ENCODE peak calls at places on chromosomes 3 and 15, in six cellular contexts. P, Z, S, Y, O and Q are unnamed samples.

GRCh38 chr3:64796597-64796996 is 108.8 kb upstream of the ADAMTS9 start:
- DNase-seq in P (no peak), Z (no peak), S (no peak), Y (peak), O (no peak), Q (no peak)

GRCh38 chr3:141277451-141277850 is 45.8 kb downstream of the PXYLP1 start:
- DNase-seq in P (no peak), Z (no peak), S (no peak), Y (no peak), O (no peak), Q (no peak)

GRCh38 chr3:163916596-163917560 is 1161.4 kb downstream of the SI start:
- DNase-seq in P (peak), Z (no peak), S (no peak), Y (no peak), O (no peak), Q (no peak)

GRCh38 chr3:165643433-165643824 is 193.8 kb downstream of the BCHE start:
- DNase-seq in P (peak), Z (no peak), S (no peak), Y (no peak), O (peak), Q (no peak)

GRCh38 chr15:28021281-28022039 is 77.7 kb downstream of the OCA2 start:
- DNase-seq in P (peak), Z (no peak), S (peak), Y (peak), O (peak), Q (no peak)

GRCh38 chr3:155730843-155731242 is 14.0 kb downstream of the PLCH1 start:
- DNase-seq in P (no peak), Z (no peak), S (no peak), Y (no peak), O (no peak), Q (no peak)

GRCh38 chr15:52529289-52529929 is 729 bp upstream of the MYO5A start:
- DNase-seq in P (peak), Z (no peak), S (no peak), Y (no peak), O (no peak), Q (no peak)

GRCh38 chr3:104066658-104067057 is 1300.1 kb upstream of the ALCAM start:
- DNase-seq in P (no peak), Z (no peak), S (no peak), Y (peak), O (peak), Q (no peak)

GRCh38 chr3:170784406-170784805 is 85.6 kb downstream of the RPL22L1 start:
- DNase-seq in P (no peak), Z (no peak), S (no peak), Y (no peak), O (no peak), Q (no peak)

GRCh38 chr3:135927170-135927569 is 38.4 kb upstream of the PPP2R3A start:
- DNase-seq in P (no peak), Z (no peak), S (no peak), Y (no peak), O (no peak), Q (no peak)

GRCh38 chr15:57307527-57308193 is 68.6 kb upstream of the CGNL1 start:
- DNase-seq in P (peak), Z (no peak), S (no peak), Y (no peak), O (no peak), Q (no peak)

GRCh38 chr3:49020335-49021212 is 1.3 kb upstream of the NDUFAF3 start:
- DNase-seq in P (no peak), Z (no peak), S (no peak), Y (peak), O (no peak), Q (peak)

GRCh38 chr3:15795563-15796308 is 2.0 kb downstream of the ANKRD28 start:
- DNase-seq in P (no peak), Z (no peak), S (no peak), Y (peak), O (no peak), Q (no peak)

GRCh38 chr3:66438045-66438444 is 62.8 kb downstream of the LRIG1 start:
- DNase-seq in P (no peak), Z (no peak), S (no peak), Y (no peak), O (no peak), Q (no peak)

GRCh38 chr3:8767667-8768363 is 1.6 kb downstream of the OXTR start:
- DNase-seq in P (peak), Z (peak), S (no peak), Y (no peak), O (no peak), Q (no peak)